ENCODE peak calls at places on chromosomes 3 and 15, in four cellular contexts. M is CD8-positive, alpha-beta memory T cell; N is HAP-1; A is mesenchymal stem cell. Z is an unnamed sample. For H3K27me3 and H3K4me1, the result is how much of the 10 kb centered on the place peaks cover.

GRCh38 chr15:82540055-82540983 is at the start of gene RPS17:
- DNase-seq in M (peak), N (peak), A (peak), Z (peak)

GRCh38 chr15:84702961-84703482 is 12.9 kb downstream of the SEC11A start:
- DNase-seq in N (no peak), M (no peak), A (peak), Z (no peak)

GRCh38 chr3:36560685-36561084 is 180.4 kb downstream of the STAC start:
- DNase-seq in M (no peak), A (no peak), N (no peak), Z (no peak)

GRCh38 chr3:85800676-85801075 is 841.9 kb downstream of the CADM2 start:
- DNase-seq in A (no peak), M (no peak), N (no peak), Z (no peak)

GRCh38 chr15:77646104-77646694 is 13.5 kb upstream of the LINGO1 start:
- DNase-seq in A (no peak), M (no peak), N (no peak), Z (no peak)

GRCh38 chr15:29571728-29572454 is 250.4 kb downstream of the TJP1 start:
- DNase-seq in N (peak), A (peak), M (no peak), Z (peak)

GRCh38 chr3:155370764-155371503 is 77.5 kb upstream of the STRIT1 start:
- DNase-seq in M (no peak), A (no peak), N (no peak), Z (no peak)

GRCh38 chr15:87416591-87417257 is 839.8 kb downstream of the NTRK3 start:
- DNase-seq in N (no peak), A (no peak), M (no peak), Z (no peak)

GRCh38 chr3:37990527-37990926 is at the start of gene VILL:
- DNase-seq in A (no peak), M (no peak), N (no peak), Z (no peak)

GRCh38 chr3:62007036-62007435 is 366.3 kb downstream of the FEZF2 start:
- DNase-seq in A (no peak), M (no peak), N (no peak), Z (peak)

GRCh38 chr3:183555541-183556081 is at the start of gene KLHL6:
- DNase-seq in N (no peak), M (peak), A (no peak), Z (no peak)

GRCh38 chr3:193124861-193125260 is 116.2 kb upstream of the PLAAT1 start:
- DNase-seq in M (no peak), A (no peak), N (no peak), Z (no peak)

GRCh38 chr3:11056531-11057050 is 64.0 kb downstream of the SLC6A1 start:
- DNase-seq in N (no peak), A (no peak), M (no peak), Z (no peak)

GRCh38 chr3:155339052-155339451 is 45.6 kb upstream of the STRIT1 start:
- DNase-seq in N (no peak), A (no peak), M (no peak), Z (no peak)

GRCh38 chr15:25733036-25733855 is 129.9 kb downstream of the ATP10A start:
- DNase-seq in N (no peak), A (no peak), M (no peak), Z (no peak)

GRCh38 chr3:187669675-187670504 is at the start of gene SST:
- DNase-seq in A (peak), M (no peak), N (peak), Z (peak)

GRCh38 chr15:49083471-49084284 is 37.4 kb upstream of the SECISBP2L start:
- DNase-seq in A (peak), N (no peak), M (no peak), Z (peak)

GRCh38 chr15:69762373-69763148 is 309.9 kb downstream of the RPLP1 start:
- DNase-seq in N (peak), A (no peak), M (no peak), Z (no peak)

GRCh38 chr3:38805765-38806386 is 10.1 kb downstream of the SCN10A start:
- DNase-seq in N (peak), M (no peak), A (peak), Z (peak)

GRCh38 chr3:128987297-128987696 is 6.6 kb downstream of the CFAP92 start:
- DNase-seq in M (no peak), A (no peak), N (no peak), Z (no peak)

GRCh38 chr3:128991355-128991895 is 2.5 kb downstream of the CFAP92 start:
- DNase-seq in M (no peak), A (no peak), N (no peak), Z (no peak)

GRCh38 chr3:128987701-128988100 is 6.2 kb downstream of the CFAP92 start:
- DNase-seq in N (no peak), M (no peak), A (no peak), Z (no peak)

GRCh38 chr3:128984596-128984995 is 9.3 kb downstream of the CFAP92 start:
- DNase-seq in M (no peak), N (no peak), A (no peak), Z (peak)

DNA sequence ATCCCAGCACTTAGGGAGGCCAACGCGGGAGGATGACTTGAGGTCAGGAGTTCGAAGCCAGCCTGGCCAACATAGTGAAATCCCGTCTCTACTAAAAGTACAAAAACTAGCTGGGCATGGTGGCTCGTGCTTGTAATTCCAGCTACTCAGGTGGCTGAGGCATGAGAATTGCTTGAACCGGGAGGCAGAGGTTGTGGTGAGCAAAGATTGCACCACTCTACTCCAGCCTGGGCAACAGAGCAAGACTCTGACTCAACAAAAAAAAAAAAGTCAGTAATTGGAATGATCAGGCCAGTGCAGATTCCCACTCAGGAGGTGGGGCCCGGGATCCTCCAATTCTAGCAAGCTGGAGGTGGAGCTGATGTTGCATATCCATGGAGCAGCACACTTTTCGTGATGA is 5.6 kb downstream of the CFAP92 start:
- DNase-seq in A (no peak), N (no peak), M (no peak), Z (no peak)
- H3K4me3 ChIP-seq in A (no peak), N (no peak), M (no peak), Z (no peak)

GRCh38 chr3:128454310-128454618 is 12.4 kb downstream of the DNAJB8 start:
- DNase-seq in N (no peak), M (no peak), A (no peak), Z (no peak)

GRCh38 chr3:128453521-128454309 is 13.0 kb downstream of the DNAJB8 start:
- DNase-seq in M (no peak), N (no peak), A (no peak), Z (no peak)

GRCh38 chr3:128456776-128457715 is 9.6 kb downstream of the DNAJB8 start:
- DNase-seq in N (peak), A (no peak), M (no peak), Z (no peak)

GRCh38 chr3:128455786-128456748 is 10.6 kb downstream of the DNAJB8 start:
- DNase-seq in A (no peak), M (no peak), N (no peak), Z (no peak)

DNA sequence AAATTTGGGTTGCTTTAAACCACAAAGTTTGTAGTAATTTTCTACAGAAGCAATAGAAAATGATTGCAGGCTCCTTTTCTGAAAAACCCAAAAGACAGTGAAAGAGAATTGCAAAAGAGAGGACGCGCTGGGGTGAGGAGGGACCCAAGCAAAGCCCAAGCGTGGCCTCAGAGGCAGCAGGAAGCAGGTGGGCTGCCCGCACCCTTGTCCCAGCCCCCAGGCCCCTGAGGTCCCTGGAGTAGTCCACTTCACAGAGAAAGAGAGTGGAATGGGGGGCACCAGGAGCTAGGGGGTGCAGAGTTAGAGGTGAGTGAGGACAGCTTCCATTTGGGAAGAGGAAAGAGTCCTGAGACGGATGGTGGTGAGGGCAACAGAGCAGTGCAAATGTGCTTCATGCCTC is 11.6 kb downstream of the DNAJB8 start:
- DNase-seq in N (no peak), A (no peak), M (no peak), Z (no peak)
- H3K27me3 ChIP-seq in N (under half), A (half or more), M (under half), Z (half or more)

GRCh38 chr3:42602961-42603360 is 2.5 kb downstream of the NKTR start:
- DNase-seq in M (no peak), A (no peak), N (no peak), Z (no peak)

GRCh38 chr3:42605550-42606173 is 5.2 kb downstream of the NKTR start:
- DNase-seq in N (no peak), A (peak), M (no peak), Z (no peak)

GRCh38 chr3:42600111-42600957 is at the start of gene NKTR:
- DNase-seq in A (peak), N (peak), M (peak), Z (peak)

GRCh38 chr3:42600958-42601675 is 631 bp downstream of the NKTR start:
- DNase-seq in N (no peak), A (peak), M (peak), Z (peak)

GRCh38 chr3:42601898-42602581 is 1.6 kb downstream of the NKTR start:
- DNase-seq in M (no peak), N (no peak), A (peak), Z (peak)
- H3K4me1 ChIP-seq in M (under half), N (under half), A (under half), Z (under half)

DNA sequence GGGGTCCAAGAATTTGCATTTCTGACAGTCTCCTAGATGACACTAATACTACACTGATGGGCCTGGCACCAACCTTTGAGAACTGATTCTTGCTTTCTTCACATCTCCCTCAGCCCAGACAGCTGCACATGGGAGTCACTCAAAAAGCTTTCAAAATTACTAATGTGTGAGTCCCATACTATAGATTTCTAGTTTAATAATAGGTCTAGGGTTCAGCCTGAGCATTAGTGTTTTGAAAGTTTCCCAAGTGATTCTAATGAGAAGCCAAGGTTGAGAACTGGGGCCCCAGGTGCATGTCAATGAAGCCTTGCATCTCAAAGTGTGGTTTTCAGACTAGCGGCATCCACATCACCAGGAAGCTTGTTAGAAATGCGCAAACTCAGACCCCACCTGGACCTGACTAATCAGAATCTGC is 159.9 kb upstream of the CMC1 start:
- DNase-seq in A (no peak), M (no peak), N (no peak), Z (no peak)
- H3K4me3 ChIP-seq in A (no peak), M (no peak), N (no peak), Z (no peak)

DNA sequence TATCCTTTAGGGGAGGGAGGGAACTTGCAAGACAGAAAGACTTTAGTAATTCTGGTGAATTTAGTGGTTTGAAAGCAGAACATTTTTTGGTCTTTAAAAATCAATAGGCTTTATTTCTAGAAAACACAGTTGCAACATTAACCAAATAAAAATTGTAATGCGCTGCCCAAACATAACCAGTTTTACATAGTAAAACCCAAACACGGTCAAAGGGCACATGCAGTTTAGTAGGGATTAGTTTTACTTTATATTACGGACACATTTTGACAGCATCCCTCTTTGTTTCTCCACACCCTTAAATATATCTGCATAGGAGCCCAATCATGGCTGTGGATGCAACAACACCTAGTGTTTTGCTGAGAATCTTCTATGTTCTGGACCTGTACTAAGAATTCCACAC is 156.7 kb downstream of the NR2F2 start:
- DNase-seq in M (no peak), A (no peak), N (no peak), Z (no peak)
- H3K27me3 ChIP-seq in M (under half), A (under half), N (under half), Z (under half)

GRCh38 chr3:170751894-170752283 is 118.1 kb downstream of the RPL22L1 start:
- DNase-seq in M (no peak), A (peak), N (no peak), Z (no peak)

GRCh38 chr3:170750478-170750830 is 119.5 kb downstream of the RPL22L1 start:
- DNase-seq in M (no peak), A (no peak), N (no peak), Z (no peak)

GRCh38 chr3:170751083-170751893 is 118.7 kb downstream of the RPL22L1 start:
- DNase-seq in N (peak), M (no peak), A (peak), Z (peak)

GRCh38 chr3:170752571-170753155 is 117.3 kb downstream of the RPL22L1 start:
- DNase-seq in N (no peak), M (no peak), A (peak), Z (no peak)

DNA sequence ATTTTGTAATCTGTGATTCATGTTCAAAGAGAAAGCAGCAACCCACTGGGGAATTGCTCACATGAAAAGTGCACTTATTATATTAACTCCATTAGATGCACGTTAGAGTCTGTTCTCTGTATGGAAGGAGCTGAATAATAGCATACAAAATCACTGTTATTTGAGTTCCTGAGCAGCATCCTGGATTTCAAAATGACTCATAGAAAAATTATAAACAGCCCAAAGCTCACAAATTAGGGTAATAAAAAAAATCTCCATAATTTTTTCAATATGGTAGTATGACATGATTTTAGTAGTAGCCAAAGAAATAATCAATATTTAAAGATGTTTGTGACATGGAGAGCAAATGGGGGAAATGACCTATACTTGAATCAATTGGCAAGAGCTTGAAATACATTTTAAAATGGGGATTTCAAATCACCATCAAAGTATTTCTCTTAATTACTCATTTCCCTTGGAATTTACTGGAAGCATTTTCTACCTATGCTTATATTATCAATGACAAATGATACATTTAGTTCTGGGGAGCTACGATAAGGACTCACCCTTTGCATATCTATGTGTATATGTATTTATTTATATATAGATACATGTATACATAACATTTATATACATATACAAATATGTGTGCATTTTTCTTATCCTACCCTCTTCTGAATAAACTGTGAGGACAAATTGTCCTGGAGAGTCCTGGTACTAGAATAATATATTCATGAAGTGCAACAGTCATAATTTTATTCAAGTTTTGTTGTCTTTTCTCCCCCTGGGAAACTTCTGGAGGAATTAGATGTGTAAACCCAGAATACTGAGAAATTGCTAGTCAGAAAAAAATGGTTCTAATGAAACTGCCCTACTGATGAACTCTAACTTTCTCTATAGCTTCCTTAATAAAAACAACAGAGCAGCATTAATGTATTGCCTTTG is 116.3 kb downstream of the RPL22L1 start:
- DNase-seq in N (no peak), M (no peak), A (peak), Z (peak)
- H3K4me1 ChIP-seq in N (under half), M (under half), A (under half), Z (half or more)

GRCh38 chr15:59616390-59616789 is 4.8 kb downstream of the GCNT3 start:
- DNase-seq in N (no peak), M (no peak), A (no peak), Z (no peak)

GRCh38 chr15:59609730-59610712 is 1.6 kb upstream of the GCNT3 start:
- DNase-seq in A (no peak), M (no peak), N (no peak), Z (no peak)

GRCh38 chr15:59615661-59616060 is 4.1 kb downstream of the GCNT3 start:
- DNase-seq in N (no peak), A (no peak), M (no peak), Z (no peak)

GRCh38 chr15:59611277-59612260 is at the start of gene GCNT3:
- DNase-seq in M (no peak), N (no peak), A (peak), Z (peak)

DNA sequence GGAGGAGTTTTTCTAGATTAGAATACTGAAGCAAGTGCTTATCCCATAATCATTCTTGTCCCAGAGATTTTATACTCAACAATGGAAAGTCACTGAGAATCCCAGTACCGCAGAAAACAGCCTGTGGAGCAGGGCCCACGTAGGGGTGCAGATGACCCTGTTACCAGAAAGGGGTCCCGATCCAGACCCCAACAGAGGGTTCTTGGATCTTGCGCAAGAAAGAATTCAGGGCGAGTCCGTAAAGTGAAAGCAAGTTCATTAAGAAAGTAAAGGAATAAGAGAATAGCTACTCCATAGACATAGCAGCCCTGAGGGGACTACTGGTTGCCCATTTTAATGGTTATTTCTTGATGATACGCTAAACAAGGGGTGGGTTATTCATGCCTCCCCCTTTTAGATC is 2.6 kb downstream of the GCNT3 start:
- DNase-seq in N (no peak), M (no peak), A (no peak), Z (no peak)
- H3K4me3 ChIP-seq in N (no peak), M (no peak), A (no peak), Z (no peak)

GRCh38 chr15:88764448-88764847 is 38.8 kb upstream of the ACAN start:
- DNase-seq in M (no peak), N (no peak), A (no peak), Z (no peak)
- H3K27me3 ChIP-seq in M (under half), N (under half), A (under half), Z (half or more)